ENCODE peak calls at places on chromosomes 4 and X, in ten cellular contexts. C, V, B, F, K, E, Y, W, I and A are unnamed samples.

GRCh38 chr4:82403725-82404124 is 26.5 kb downstream of the HNRNPDL start:
- DNase-seq in I (no peak), E (no peak), F (no peak), W (no peak), C (no peak), V (no peak), B (no peak), Y (no peak), K (no peak), A (no peak)

GRCh38 chr4:133866328-133866699 is 335.3 kb downstream of the PABPC4L start:
- DNase-seq in F (no peak), Y (no peak), C (no peak), V (no peak), W (no peak), B (no peak), E (no peak), I (peak), K (no peak), A (no peak)

GRCh38 chr4:112751447-112751846 is 114.5 kb downstream of the LARP7 start:
- DNase-seq in I (peak), K (no peak), E (peak), V (no peak), Y (no peak), W (no peak), C (no peak), B (no peak), F (no peak), A (no peak)

GRCh38 chr4:20178902-20179576 is 72.7 kb upstream of the SLIT2 start:
- DNase-seq in K (no peak), E (no peak), B (peak), W (no peak), V (no peak), C (no peak), I (peak), Y (no peak), F (no peak), A (no peak)

GRCh38 chr4:176778063-176778462 is 14.7 kb downstream of the VEGFC start:
- DNase-seq in Y (no peak), B (no peak), E (no peak), K (no peak), V (no peak), W (no peak), I (no peak), F (no peak), C (no peak), A (no peak)

GRCh38 chr4:56302775-56303174 is 84.5 kb downstream of the AASDH start:
- DNase-seq in C (no peak), E (no peak), F (no peak), B (no peak), Y (no peak), K (no peak), I (no peak), W (no peak), V (no peak), A (no peak)

GRCh38 chrX:148372925-148373324 is 127.5 kb upstream of the AFF2 start:
- DNase-seq in Y (no peak), C (no peak), B (no peak), V (no peak), K (no peak), W (no peak), I (no peak), F (no peak), E (no peak), A (no peak)

GRCh38 chr4:76459291-76459723 is 24.3 kb downstream of the SHROOM3 start:
- DNase-seq in E (peak), V (no peak), W (no peak), K (no peak), I (peak), Y (no peak), C (peak), F (no peak), B (no peak), A (no peak)

GRCh38 chrX:69387559-69388487 is 116.3 kb upstream of the NALF2 start:
- DNase-seq in I (peak), E (peak), W (peak), V (peak), B (no peak), F (peak), K (peak), Y (peak), C (peak), A (peak)

GRCh38 chr4:41122309-41122708 is 92.0 kb downstream of the APBB2 start:
- DNase-seq in I (no peak), W (no peak), E (no peak), Y (no peak), B (no peak), C (no peak), F (no peak), K (no peak), V (no peak), A (no peak)

GRCh38 chr4:41120297-41121217 is 93.8 kb downstream of the APBB2 start:
- DNase-seq in E (no peak), W (peak), I (no peak), B (peak), V (peak), K (no peak), C (no peak), Y (peak), F (no peak), A (no peak)

GRCh38 chrX:46757593-46757992 is 1.3 kb downstream of the SLC9A7 start:
- DNase-seq in K (no peak), E (no peak), B (no peak), F (no peak), V (no peak), W (no peak), I (no peak), C (no peak), Y (no peak), A (no peak)

GRCh38 chr4:124943145-124943889 is 230.8 kb upstream of the ANKRD50 start:
- DNase-seq in I (no peak), Y (no peak), K (no peak), F (no peak), V (no peak), E (no peak), W (no peak), B (no peak), C (no peak), A (no peak)

GRCh38 chr4:124946696-124947095 is 234.2 kb upstream of the ANKRD50 start:
- DNase-seq in W (no peak), V (no peak), E (no peak), B (no peak), I (no peak), F (no peak), C (no peak), K (no peak), Y (peak), A (no peak)

GRCh38 chr4:124941267-124941666 is 228.7 kb upstream of the ANKRD50 start:
- DNase-seq in Y (no peak), W (no peak), E (no peak), C (no peak), B (no peak), V (no peak), I (no peak), F (no peak), K (no peak), A (no peak)

GRCh38 chr4:124945422-124945821 is 232.9 kb upstream of the ANKRD50 start:
- DNase-seq in C (no peak), W (no peak), E (no peak), Y (no peak), V (no peak), F (no peak), B (no peak), K (no peak), I (no peak), A (no peak)

GRCh38 chr4:124943938-124944337 is 231.4 kb upstream of the ANKRD50 start:
- DNase-seq in B (no peak), F (no peak), W (no peak), Y (no peak), V (no peak), K (no peak), E (no peak), I (no peak), C (no peak), A (no peak)
- TF ChIP-seq CTCF in B (no peak), F (no peak), W (no peak), Y (no peak), V (no peak), K (no peak), E (no peak), I (no peak), C (no peak), A (no peak)

DNA sequence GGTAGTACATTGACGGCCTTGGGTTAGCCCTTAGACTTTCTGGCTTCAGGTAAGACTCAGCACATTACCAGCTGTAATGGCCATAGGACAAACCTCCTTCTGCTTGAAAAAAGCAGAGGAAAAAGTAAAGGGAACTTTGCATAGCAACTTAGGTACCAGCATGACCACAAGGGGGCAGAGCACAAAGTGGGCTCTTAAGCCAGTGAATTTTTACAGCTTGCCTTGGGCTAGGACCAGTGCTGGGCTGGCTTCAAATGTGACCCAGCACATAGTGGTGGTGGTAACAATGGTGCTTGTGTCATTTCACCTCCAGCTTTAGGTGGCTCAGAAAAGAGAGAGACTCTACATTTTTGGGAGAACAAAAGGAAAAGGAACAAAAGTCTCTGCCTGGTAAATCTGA is 66.1 kb downstream of the KLHL4 start:
- DNase-seq in E (peak), I (peak), Y (peak), C (peak), B (no peak), W (no peak), F (no peak), K (no peak), V (no peak), A (no peak)
- TF ChIP-seq CTCF in E (peak), I (peak), Y (no peak), C (peak), B (no peak), W (no peak), F (no peak), K (peak), V (peak), A (no peak)

DNA sequence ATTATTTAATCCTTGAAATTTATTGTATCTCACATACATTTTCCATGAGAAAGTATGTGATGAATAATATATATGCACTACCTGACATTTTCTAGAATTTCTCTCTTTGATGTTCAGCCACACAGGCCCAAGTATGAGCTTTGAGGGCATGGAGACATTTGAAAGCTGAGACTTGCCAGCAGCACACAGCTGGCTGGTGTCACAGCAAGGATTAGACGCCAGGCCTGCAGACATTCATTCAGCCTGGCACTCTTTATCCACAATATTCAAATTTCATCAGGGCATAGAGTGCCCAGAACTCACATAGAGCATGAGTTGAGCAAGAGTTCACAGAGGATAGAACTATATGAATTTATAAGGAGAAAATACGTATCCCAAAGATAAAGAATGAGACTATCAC is 74.0 kb downstream of the GRIA2 start:
- DNase-seq in I (no peak), F (no peak), Y (no peak), K (no peak), C (no peak), B (no peak), V (no peak), W (no peak), E (no peak), A (no peak)
- TF ChIP-seq CTCF in I (no peak), F (no peak), Y (no peak), K (no peak), C (no peak), B (no peak), V (no peak), W (no peak), E (no peak), A (no peak)

GRCh38 chr4:3831529-3832150 is 65.5 kb downstream of the ADRA2C start:
- DNase-seq in F (no peak), V (no peak), W (no peak), I (no peak), B (peak), K (no peak), C (no peak), E (no peak), Y (no peak), A (no peak)
- TF ChIP-seq CTCF in F (no peak), V (no peak), W (no peak), I (no peak), B (no peak), K (no peak), C (no peak), E (no peak), Y (no peak), A (no peak)

GRCh38 chr4:60455380-60455779 is 744.7 kb upstream of the ADGRL3 start:
- DNase-seq in V (no peak), W (no peak), Y (no peak), F (no peak), B (no peak), E (no peak), C (no peak), I (no peak), K (no peak), A (no peak)

GRCh38 chr4:60452259-60452658 is 747.9 kb upstream of the ADGRL3 start:
- DNase-seq in E (no peak), I (no peak), K (no peak), W (no peak), Y (no peak), B (no peak), C (no peak), F (no peak), V (no peak), A (no peak)

DNA sequence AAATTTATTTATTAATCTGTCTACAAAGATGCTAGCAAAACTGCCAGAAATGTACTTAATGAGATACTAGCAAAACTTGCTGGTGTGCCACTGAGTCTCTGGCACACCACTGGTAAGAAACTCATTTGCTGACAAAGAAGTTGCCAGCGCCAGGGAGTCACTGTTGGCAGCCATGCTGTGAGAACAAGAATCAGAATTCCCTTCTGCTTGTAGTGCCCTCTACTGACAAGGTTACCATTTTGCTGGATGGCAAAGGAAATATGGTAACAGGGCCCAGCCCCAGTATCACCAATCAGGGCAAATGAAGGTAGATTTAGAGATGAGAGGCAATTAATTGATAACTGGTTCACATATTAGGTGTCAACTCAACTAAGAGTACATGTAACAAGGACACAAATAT is 750.1 kb upstream of the ADGRL3 start:
- DNase-seq in E (no peak), K (no peak), W (no peak), V (no peak), F (no peak), Y (no peak), C (no peak), B (no peak), I (peak), A (no peak)
- TF ChIP-seq CTCF in E (no peak), K (no peak), W (no peak), V (no peak), F (no peak), Y (no peak), C (no peak), B (no peak), I (peak), A (no peak)

DNA sequence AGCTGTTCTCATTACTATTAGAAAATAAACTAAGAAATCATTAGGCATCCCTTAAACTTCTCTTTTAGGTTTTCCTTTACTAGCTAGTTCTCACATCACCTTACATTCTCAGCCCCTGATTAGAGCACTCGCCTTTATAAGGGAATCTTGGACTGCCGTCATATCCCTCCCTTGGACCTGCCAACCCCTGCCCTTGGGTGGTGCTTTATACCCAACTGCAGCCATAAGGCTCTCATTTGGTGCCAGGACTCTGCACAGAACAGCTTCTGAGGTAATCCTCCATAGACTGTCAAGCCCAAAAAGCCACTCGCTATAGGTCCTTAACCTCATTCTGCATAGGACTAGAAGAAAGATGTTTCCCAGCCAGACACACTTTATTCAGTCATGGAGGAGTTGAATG is 67.5 kb downstream of the NHSL2 start:
- DNase-seq in B (no peak), I (no peak), W (no peak), E (no peak), C (no peak), V (no peak), F (no peak), Y (no peak), K (no peak), A (no peak)
- TF ChIP-seq CTCF in B (no peak), I (no peak), W (no peak), E (no peak), C (no peak), V (no peak), F (no peak), Y (no peak), K (no peak), A (no peak)

GRCh38 chr4:48904541-48905142 is 1.9 kb downstream of the OCIAD2 start:
- DNase-seq in W (no peak), B (no peak), V (no peak), F (no peak), C (no peak), K (no peak), Y (no peak), E (no peak), I (no peak), A (no peak)

GRCh38 chr4:48907706-48908477 is 1.3 kb upstream of the OCIAD2 start:
- DNase-seq in C (no peak), V (no peak), Y (no peak), F (no peak), I (no peak), K (no peak), E (no peak), B (no peak), W (no peak), A (no peak)

GRCh38 chr4:48905363-48906015 is 1.1 kb downstream of the OCIAD2 start:
- DNase-seq in W (no peak), E (no peak), B (no peak), I (no peak), C (no peak), V (no peak), K (no peak), Y (peak), F (no peak), A (no peak)

GRCh38 chr4:48908687-48909086 is 2.1 kb upstream of the OCIAD2 start:
- DNase-seq in W (no peak), I (no peak), F (no peak), C (no peak), Y (no peak), K (no peak), V (no peak), B (no peak), E (no peak), A (no peak)

GRCh38 chr4:48906283-48907173 is at the start of gene OCIAD2:
- DNase-seq in K (no peak), W (peak), V (no peak), F (peak), E (peak), Y (peak), C (peak), B (peak), I (peak), A (peak)
- TF ChIP-seq CTCF in K (no peak), W (no peak), V (no peak), F (peak), E (no peak), Y (no peak), C (no peak), B (peak), I (peak), A (peak)

GRCh38 chrX:37956223-37956622 is 50.1 kb upstream of the SYTL5 start:
- DNase-seq in F (no peak), K (no peak), E (no peak), C (no peak), I (no peak), Y (no peak), B (no peak), W (no peak), V (no peak), A (no peak)

GRCh38 chrX:37961118-37961517 is 45.2 kb upstream of the SYTL5 start:
- DNase-seq in W (no peak), B (no peak), C (no peak), V (no peak), Y (no peak), I (no peak), F (no peak), K (no peak), E (no peak), A (no peak)

GRCh38 chrX:37955273-37955672 is 51.1 kb upstream of the SYTL5 start:
- DNase-seq in E (no peak), C (no peak), W (no peak), I (no peak), K (no peak), Y (no peak), F (no peak), B (no peak), V (no peak), A (no peak)

GRCh38 chrX:37959212-37960021 is 46.9 kb upstream of the SYTL5 start:
- DNase-seq in Y (no peak), B (peak), F (no peak), K (no peak), W (no peak), V (no peak), I (no peak), E (no peak), C (no peak), A (no peak)

GRCh38 chrX:37958493-37959211 is 47.7 kb upstream of the SYTL5 start:
- DNase-seq in V (no peak), E (no peak), I (no peak), K (peak), W (no peak), C (peak), Y (no peak), B (no peak), F (no peak), A (no peak)
- TF ChIP-seq CTCF in V (no peak), E (no peak), I (no peak), K (peak), W (no peak), C (no peak), Y (no peak), B (no peak), F (no peak), A (no peak)

DNA sequence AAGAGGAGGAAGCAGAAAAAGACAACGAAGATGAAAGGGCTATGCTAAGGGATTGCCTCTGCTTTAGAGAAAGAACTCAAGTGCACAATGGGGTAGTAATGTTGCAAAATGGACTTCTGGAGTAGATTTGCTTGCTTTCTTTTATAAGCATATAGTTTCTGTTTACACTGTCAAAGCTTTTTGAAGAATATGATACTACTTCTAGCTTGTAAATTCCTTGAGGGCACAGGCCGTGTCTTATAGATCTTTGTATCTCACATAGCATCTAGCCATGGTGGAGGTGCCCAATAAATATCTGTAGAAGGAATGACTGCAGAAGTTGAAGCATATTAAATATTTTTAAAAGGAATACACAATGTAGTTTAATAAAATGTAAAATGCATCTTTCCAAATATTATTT is 147.8 kb upstream of the ZIC3 start:
- DNase-seq in C (no peak), E (no peak), F (no peak), V (no peak), I (no peak), B (no peak), K (no peak), Y (no peak), W (no peak), A (no peak)
- TF ChIP-seq CTCF in C (no peak), E (no peak), F (no peak), V (no peak), I (no peak), B (no peak), K (no peak), Y (no peak), W (no peak), A (no peak)

GRCh38 chr4:5826437-5827107 is 66.3 kb downstream of the CRMP1 start:
- DNase-seq in C (no peak), F (no peak), Y (no peak), I (no peak), E (no peak), B (no peak), W (no peak), V (no peak), K (no peak), A (no peak)

GRCh38 chr4:5825642-5826041 is 67.2 kb downstream of the CRMP1 start:
- DNase-seq in W (no peak), E (no peak), B (no peak), C (no peak), K (no peak), F (no peak), Y (no peak), V (no peak), I (no peak), A (no peak)

GRCh38 chr4:5824227-5824626 is 68.7 kb downstream of the CRMP1 start:
- DNase-seq in V (no peak), I (no peak), F (no peak), K (no peak), Y (no peak), C (no peak), W (no peak), E (no peak), B (no peak), A (no peak)

GRCh38 chr4:5823542-5824211 is 69.2 kb downstream of the CRMP1 start:
- DNase-seq in C (no peak), F (no peak), E (no peak), W (no peak), Y (no peak), K (no peak), I (no peak), B (no peak), V (no peak), A (no peak)

DNA sequence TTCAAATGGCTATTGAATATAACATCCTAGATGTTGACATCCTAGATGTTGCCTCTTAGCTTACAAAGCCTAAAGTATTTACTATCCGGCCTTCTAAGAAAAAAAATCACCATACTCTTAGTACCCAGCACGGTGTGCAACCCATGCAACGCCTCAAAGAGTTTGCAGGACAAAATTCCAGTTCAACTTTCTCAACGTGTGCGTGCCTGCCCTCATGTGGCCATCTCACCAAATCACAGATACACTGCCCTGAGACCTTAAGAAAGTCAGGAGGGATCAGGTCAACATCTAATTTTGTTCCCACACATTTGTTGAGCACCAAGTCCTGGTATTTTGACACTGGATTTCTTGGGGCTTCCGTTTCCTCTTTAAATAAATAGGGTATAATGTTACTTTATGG is 68.3 kb downstream of the CRMP1 start:
- DNase-seq in B (no peak), W (no peak), K (no peak), Y (no peak), I (peak), V (no peak), F (no peak), C (no peak), E (peak), A (peak)
- TF ChIP-seq CTCF in B (peak), W (no peak), K (peak), Y (no peak), I (peak), V (no peak), F (no peak), C (peak), E (peak), A (peak)